ENCODE peak calls at places on chromosomes 16 and 17, in four cellular contexts. S is stimulated activated CD8-positive, alpha-beta memory T cell treated with anti-CD3 and anti-CD28 coated beads, Interleukin-15, amount 100 ng/mL, for 1 hour; R is putamen; P is caudate nucleus. N is an unnamed sample.

GRCh38 chr17:36933174-36934143 is 3.8 kb upstream of the LHX1 start:
- DNase-seq in S (no peak), P (no peak), R (no peak), N (no peak)

GRCh38 chr17:71430281-71430680 is 690.5 kb upstream of the SOX9 start:
- DNase-seq in S (no peak), P (no peak), R (no peak), N (no peak)

GRCh38 chr16:12147681-12148479 is 171.3 kb downstream of the SNX29 start:
- DNase-seq in P (no peak), S (no peak), R (peak), N (no peak)

GRCh38 chr17:77476920-77477805 is 336.4 kb downstream of the SEC14L1 start:
- DNase-seq in R (no peak), S (no peak), P (no peak), N (peak)

GRCh38 chr16:58026705-58027340 is 1.3 kb downstream of the MMP15 start:
- DNase-seq in R (no peak), S (no peak), P (no peak), N (no peak)

GRCh38 chr17:43634681-43635125 is 27.0 kb downstream of the MEOX1 start:
- DNase-seq in R (no peak), P (no peak), S (no peak), N (no peak)

GRCh38 chr17:37339321-37339720 is 36.5 kb upstream of the C17orf78 start:
- DNase-seq in S (no peak), R (no peak), P (no peak), N (no peak)

GRCh38 chr17:65109990-65110680 is 27.0 kb upstream of the RGS9 start:
- DNase-seq in R (no peak), P (no peak), S (no peak), N (no peak)

GRCh38 chr16:22300427-22301071 is 3.3 kb downstream of the POLR3E start:
- DNase-seq in P (peak), S (no peak), R (peak), N (peak)

GRCh38 chr16:57623251-57624043 is 5.0 kb upstream of the ADGRG1 start:
- DNase-seq in P (peak), S (no peak), R (peak), N (peak)

GRCh38 chr17:73148540-73149334 is 16.1 kb upstream of the SSTR2 start:
- DNase-seq in R (no peak), P (no peak), S (no peak), N (no peak)

GRCh38 chr17:55295411-55296170 is 30.8 kb downstream of the HLF start:
- DNase-seq in P (peak), S (peak), R (peak), N (no peak)

GRCh38 chr17:38916771-38917170 is 8.6 kb upstream of the LASP1NB start:
- DNase-seq in R (no peak), S (no peak), P (no peak), N (no peak)

GRCh38 chr16:1385232-1385631 is 29.3 kb downstream of the UNKL start:
- DNase-seq in S (no peak), P (no peak), R (no peak), N (no peak)

GRCh38 chr16:89410794-89411309 is 79.5 kb downstream of the ANKRD11 start:
- DNase-seq in P (peak), S (no peak), R (peak), N (peak)

GRCh38 chr16:56041556-56042140 is 149.6 kb upstream of the GNAO1 start:
- DNase-seq in R (no peak), S (peak), P (no peak), N (no peak)